ENCODE peak calls at places on chromosomes 5 and 9, in four cellular contexts. One of them, this sample, is unnamed.

GRCh38 chr9:101037433-101037832 is 8.9 kb downstream of the PLPPR1 start:
- DNase-seq in AG04450: no peak
- DNase-seq in GM12878: no peak
- DNase-seq in brain microvascular endothelial cell: no peak
- DNase-seq in this sample: no peak

GRCh38 chr9:16139781-16140180 is 586.9 kb downstream of the CCDC171 start:
- DNase-seq in AG04450: no peak
- DNase-seq in GM12878: no peak
- DNase-seq in brain microvascular endothelial cell: no peak
- DNase-seq in this sample: no peak

GRCh38 chr5:127849891-127850290 is 146.7 kb downstream of the CCDC192 start:
- DNase-seq in AG04450: no peak
- DNase-seq in brain microvascular endothelial cell: no peak
- DNase-seq in GM12878: no peak
- DNase-seq in this sample: no peak

GRCh38 chr9:126411225-126411947 is 84.8 kb downstream of the MVB12B start:
- DNase-seq in GM12878: peak; percentile 93
- DNase-seq in brain microvascular endothelial cell: no peak
- DNase-seq in AG04450: no peak
- DNase-seq in this sample: no peak

GRCh38 chr5:81852277-81853004 is 101.5 kb upstream of the SSBP2 start:
- DNase-seq in AG04450: peak; percentile 29
- DNase-seq in brain microvascular endothelial cell: no peak
- DNase-seq in GM12878: no peak
- DNase-seq in this sample: no peak

GRCh38 chr5:151448038-151448985 is 909 bp downstream of the SLC36A1 start:
- DNase-seq in brain microvascular endothelial cell: no peak
- DNase-seq in GM12878: no peak
- DNase-seq in AG04450: no peak
- DNase-seq in this sample: no peak

GRCh38 chr5:138503487-138504270 is 38.4 kb downstream of the EGR1 start:
- DNase-seq in AG04450: peak; percentile 46
- DNase-seq in brain microvascular endothelial cell: peak; percentile 33
- DNase-seq in GM12878: peak; percentile 17
- DNase-seq in this sample: no peak

GRCh38 chr5:98031926-98032325 is 741.5 kb upstream of the RGMB start:
- DNase-seq in GM12878: no peak
- DNase-seq in brain microvascular endothelial cell: no peak
- DNase-seq in AG04450: no peak
- DNase-seq in this sample: no peak

GRCh38 chr5:151085517-151086031 is 4.7 kb upstream of the TNIP1 start:
- DNase-seq in brain microvascular endothelial cell: no peak
- DNase-seq in AG04450: no peak
- DNase-seq in GM12878: no peak
- DNase-seq in this sample: peak; percentile 57

GRCh38 chr9:14893280-14893679 is 16.9 kb downstream of the FREM1 start:
- DNase-seq in AG04450: no peak
- DNase-seq in brain microvascular endothelial cell: no peak
- DNase-seq in GM12878: no peak
- DNase-seq in this sample: no peak

GRCh38 chr5:172417983-172418630 is 36.2 kb downstream of the SH3PXD2B start:
- DNase-seq in AG04450: peak; percentile 85
- DNase-seq in brain microvascular endothelial cell: peak; percentile 85
- DNase-seq in GM12878: no peak
- DNase-seq in this sample: no peak

GRCh38 chr9:82989949-82990348 is 73.0 kb downstream of the RASEF start:
- DNase-seq in brain microvascular endothelial cell: no peak
- DNase-seq in GM12878: no peak
- DNase-seq in AG04450: no peak
- DNase-seq in this sample: no peak

GRCh38 chr5:142320851-142321560 is 3.8 kb downstream of the SPRY4 start:
- DNase-seq in GM12878: no peak
- DNase-seq in AG04450: no peak
- DNase-seq in brain microvascular endothelial cell: no peak
- DNase-seq in this sample: no peak

GRCh38 chr5:136985785-136986475 is 513.2 kb downstream of the SPOCK1 start:
- DNase-seq in AG04450: no peak
- DNase-seq in GM12878: no peak
- DNase-seq in brain microvascular endothelial cell: no peak
- DNase-seq in this sample: no peak

GRCh38 chr5:39584921-39585320 is 160.1 kb upstream of the DAB2 start:
- DNase-seq in AG04450: no peak
- DNase-seq in GM12878: no peak
- DNase-seq in brain microvascular endothelial cell: peak; percentile 49
- DNase-seq in this sample: no peak

GRCh38 chr5:75885849-75886596 is 168.8 kb upstream of the POC5 start:
- DNase-seq in GM12878: no peak
- DNase-seq in AG04450: no peak
- DNase-seq in brain microvascular endothelial cell: peak; percentile 5
- DNase-seq in this sample: no peak

GRCh38 chr9:69718218-69718617 is 41.6 kb downstream of the PTAR1 start:
- DNase-seq in brain microvascular endothelial cell: no peak
- DNase-seq in AG04450: no peak
- DNase-seq in GM12878: no peak
- DNase-seq in this sample: no peak

GRCh38 chr9:27204578-27204977 is 92.4 kb downstream of the EQTN start:
- DNase-seq in GM12878: no peak
- DNase-seq in brain microvascular endothelial cell: no peak
- DNase-seq in AG04450: no peak
- DNase-seq in this sample: no peak

GRCh38 chr9:135330307-135330631 is 149.3 kb upstream of the PPP1R26 start:
- DNase-seq in GM12878: no peak
- DNase-seq in brain microvascular endothelial cell: no peak
- DNase-seq in AG04450: no peak
- DNase-seq in this sample: no peak

GRCh38 chr5:132279801-132280200 is 14.4 kb upstream of the SLC22A4 start:
- DNase-seq in GM12878: no peak
- DNase-seq in brain microvascular endothelial cell: no peak
- DNase-seq in AG04450: no peak
- DNase-seq in this sample: no peak

GRCh38 chr5:146528232-146528631 is 12.2 kb upstream of the GPR151 start:
- DNase-seq in AG04450: no peak
- DNase-seq in GM12878: no peak
- DNase-seq in brain microvascular endothelial cell: no peak
- DNase-seq in this sample: no peak

GRCh38 chr5:29697786-29698414 is 1495.6 kb upstream of the CDH6 start:
- DNase-seq in AG04450: no peak
- DNase-seq in GM12878: no peak
- DNase-seq in brain microvascular endothelial cell: no peak
- DNase-seq in this sample: no peak

GRCh38 chr5:163504091-163504931 is 1.1 kb upstream of the MAT2B start:
- DNase-seq in GM12878: no peak
- DNase-seq in brain microvascular endothelial cell: peak; percentile 25
- DNase-seq in AG04450: no peak
- DNase-seq in this sample: peak; percentile 37

GRCh38 chr9:38026021-38026809 is 42.8 kb downstream of the SHB start:
- DNase-seq in AG04450: peak; percentile 91
- DNase-seq in brain microvascular endothelial cell: peak; percentile 95
- DNase-seq in GM12878: no peak
- DNase-seq in this sample: no peak

GRCh38 chr5:151793358-151793757 is 21.6 kb downstream of the G3BP1 start:
- DNase-seq in brain microvascular endothelial cell: no peak
- DNase-seq in AG04450: no peak
- DNase-seq in GM12878: no peak
- DNase-seq in this sample: no peak

GRCh38 chr5:172455087-172455381 is 709 bp upstream of the SH3PXD2B start:
- DNase-seq in AG04450: no peak
- DNase-seq in brain microvascular endothelial cell: no peak
- DNase-seq in GM12878: no peak
- DNase-seq in this sample: no peak

GRCh38 chr5:146745937-146746577 is 132.5 kb downstream of the PPP2R2B start:
- DNase-seq in AG04450: no peak
- DNase-seq in brain microvascular endothelial cell: no peak
- DNase-seq in GM12878: no peak
- DNase-seq in this sample: no peak

GRCh38 chr9:120336021-120336752 is 243.8 kb downstream of the CDK5RAP2 start:
- DNase-seq in AG04450: no peak
- DNase-seq in GM12878: no peak
- DNase-seq in brain microvascular endothelial cell: no peak
- DNase-seq in this sample: peak; percentile 18

GRCh38 chr5:2656186-2656585 is 95.3 kb downstream of the IRX2 start:
- DNase-seq in GM12878: no peak
- DNase-seq in brain microvascular endothelial cell: no peak
- DNase-seq in AG04450: no peak
- DNase-seq in this sample: no peak

GRCh38 chr5:68071731-68072130 is 143.8 kb upstream of the PIK3R1 start:
- DNase-seq in AG04450: no peak
- DNase-seq in brain microvascular endothelial cell: no peak
- DNase-seq in GM12878: no peak
- DNase-seq in this sample: no peak

GRCh38 chr9:88477300-88477751 is 57.7 kb upstream of the NXNL2 start:
- DNase-seq in brain microvascular endothelial cell: peak; percentile 89
- DNase-seq in AG04450: peak; percentile 82
- DNase-seq in GM12878: peak; percentile 35
- DNase-seq in this sample: peak; percentile 91

GRCh38 chr5:149203896-149204544 is 62.7 kb downstream of the ABLIM3 start:
- DNase-seq in GM12878: no peak
- DNase-seq in AG04450: no peak
- DNase-seq in brain microvascular endothelial cell: peak; percentile 47
- DNase-seq in this sample: no peak

GRCh38 chr5:132055808-132056609 is 4.4 kb upstream of the IL3 start:
- DNase-seq in GM12878: no peak
- DNase-seq in AG04450: no peak
- DNase-seq in brain microvascular endothelial cell: no peak
- DNase-seq in this sample: no peak

GRCh38 chr5:178287091-178287790 is 54.6 kb upstream of the PHYKPL start:
- DNase-seq in brain microvascular endothelial cell: no peak
- DNase-seq in GM12878: no peak
- DNase-seq in AG04450: no peak
- DNase-seq in this sample: no peak

GRCh38 chr5:40318378-40318777 is 361.3 kb upstream of the PTGER4 start:
- DNase-seq in GM12878: no peak
- DNase-seq in AG04450: no peak
- DNase-seq in brain microvascular endothelial cell: no peak
- DNase-seq in this sample: no peak

GRCh38 chr9:32986971-32987370 is 14.5 kb downstream of the APTX start:
- DNase-seq in brain microvascular endothelial cell: peak; percentile 43
- DNase-seq in GM12878: no peak
- DNase-seq in AG04450: no peak
- DNase-seq in this sample: no peak

GRCh38 chr9:137113385-137114159 is 961 bp downstream of the DPP7 start:
- DNase-seq in GM12878: no peak
- DNase-seq in brain microvascular endothelial cell: no peak
- DNase-seq in AG04450: no peak
- DNase-seq in this sample: no peak
- H3K4me3 ChIP-seq in GM12878: peak overlapping the region; percentile 70
- H3K4me3 ChIP-seq in brain microvascular endothelial cell: peak overlapping the region; percentile 34
- H3K4me3 ChIP-seq in AG04450: peak overlapping the region; percentile 48
- H3K4me3 ChIP-seq in this sample: no peak overlapping the region

GRCh38 chr5:322942-323879 is 1.7 kb downstream of the AHRR start:
- DNase-seq in brain microvascular endothelial cell: no peak
- DNase-seq in AG04450: no peak
- DNase-seq in GM12878: no peak
- DNase-seq in this sample: no peak

GRCh38 chr5:321726-322251 is 275 bp downstream of the AHRR start:
- DNase-seq in AG04450: no peak
- DNase-seq in GM12878: no peak
- DNase-seq in brain microvascular endothelial cell: no peak
- DNase-seq in this sample: no peak

GRCh38 chr5:322281-322941 is 897 bp downstream of the AHRR start:
- DNase-seq in GM12878: no peak
- DNase-seq in brain microvascular endothelial cell: no peak
- DNase-seq in AG04450: no peak
- DNase-seq in this sample: no peak

GRCh38 chr5:320524-321232 is 836 bp upstream of the AHRR start:
- DNase-seq in brain microvascular endothelial cell: no peak
- DNase-seq in AG04450: no peak
- DNase-seq in GM12878: no peak
- DNase-seq in this sample: no peak

GRCh38 chr5:321233-321725 is at the start of gene AHRR:
- DNase-seq in brain microvascular endothelial cell: peak; percentile 40
- DNase-seq in AG04450: no peak
- DNase-seq in GM12878: no peak
- DNase-seq in this sample: no peak
- TF ChIP-seq CTCF in brain microvascular endothelial cell: peak; percentile 49
- TF ChIP-seq CTCF in AG04450: peak; percentile 49
- TF ChIP-seq CTCF in GM12878: peak; percentile 73
- TF ChIP-seq CTCF in this sample: peak; percentile 40

GRCh38 chr5:170280090-170280493 is 17.5 kb downstream of the LCP2 start:
- DNase-seq in AG04450: no peak
- DNase-seq in GM12878: no peak
- DNase-seq in brain microvascular endothelial cell: no peak
- DNase-seq in this sample: no peak

GRCh38 chr5:170277953-170278352 is 19.6 kb downstream of the LCP2 start:
- DNase-seq in GM12878: no peak
- DNase-seq in brain microvascular endothelial cell: no peak
- DNase-seq in AG04450: no peak
- DNase-seq in this sample: no peak

GRCh38 chr5:170275376-170275994 is 22.1 kb downstream of the LCP2 start:
- DNase-seq in brain microvascular endothelial cell: no peak
- DNase-seq in GM12878: no peak
- DNase-seq in AG04450: no peak
- DNase-seq in this sample: no peak

GRCh38 chr5:170283296-170283695 is 14.3 kb downstream of the LCP2 start:
- DNase-seq in GM12878: no peak
- DNase-seq in AG04450: no peak
- DNase-seq in brain microvascular endothelial cell: no peak
- DNase-seq in this sample: no peak

DNA sequence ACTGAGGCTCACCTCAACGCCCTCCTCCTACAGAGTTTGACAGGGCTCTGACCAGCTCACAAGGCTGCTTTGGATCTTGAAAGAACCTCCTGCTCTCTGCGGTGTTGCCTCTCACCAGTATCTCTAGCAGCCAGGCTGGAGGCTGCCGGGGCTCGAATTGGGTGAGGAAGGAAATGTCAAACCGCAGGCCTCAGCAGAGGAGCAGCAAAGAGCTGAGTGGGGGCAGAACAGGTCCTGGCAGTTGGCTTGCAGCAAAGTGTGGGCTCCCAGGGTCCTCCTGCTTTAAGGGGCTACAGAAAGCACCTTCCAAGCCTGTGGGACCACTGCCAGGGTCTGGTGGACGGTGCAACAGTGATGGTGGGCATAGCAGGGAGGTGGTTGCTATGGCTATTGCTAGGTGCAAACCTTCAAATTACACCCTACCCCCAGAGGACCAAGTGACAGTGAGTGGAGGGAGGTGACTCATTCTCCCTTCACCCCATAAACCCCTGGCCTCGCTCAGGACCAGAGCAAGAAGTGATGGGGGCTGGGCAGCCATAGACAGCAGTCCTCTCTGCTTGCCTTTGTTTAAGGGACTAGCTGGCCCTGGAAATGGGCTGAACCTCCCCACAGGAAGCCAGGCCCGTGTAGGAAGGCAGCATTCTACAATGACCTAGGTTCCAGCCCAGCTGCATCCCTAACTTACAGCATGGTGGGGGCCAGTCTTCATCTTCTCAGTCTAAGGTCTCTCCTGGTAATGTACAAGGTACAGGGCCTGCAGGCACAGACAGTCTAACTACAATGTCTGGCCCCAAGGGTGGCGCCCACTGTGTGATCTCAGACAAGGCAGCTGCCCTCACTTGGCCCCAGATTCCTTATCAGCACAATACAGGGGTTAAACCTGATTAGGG is 18.7 kb downstream of the LCP2 start:
- DNase-seq in brain microvascular endothelial cell: no peak
- DNase-seq in AG04450: no peak
- DNase-seq in GM12878: peak; percentile 78
- DNase-seq in this sample: no peak
- H3K4me3 ChIP-seq in brain microvascular endothelial cell: no peak overlapping the region
- H3K4me3 ChIP-seq in AG04450: no peak overlapping the region
- H3K4me3 ChIP-seq in GM12878: peak overlapping the region; percentile 2
- H3K4me3 ChIP-seq in this sample: no peak overlapping the region

GRCh38 chr9:123960366-123960765 is 30.4 kb upstream of the DENND1A start:
- DNase-seq in brain microvascular endothelial cell: no peak
- DNase-seq in AG04450: no peak
- DNase-seq in GM12878: peak; percentile 21
- DNase-seq in this sample: no peak
- TF ChIP-seq CTCF in brain microvascular endothelial cell: peak; percentile 12
- TF ChIP-seq CTCF in AG04450: no peak
- TF ChIP-seq CTCF in GM12878: peak; percentile 48
- TF ChIP-seq CTCF in this sample: peak; percentile 26